ENCODE peak calls at places on chromosomes 3 and 15, in four cellular contexts. One of them, this sample, is unnamed.

GRCh38 chr3:114674041-114674440 is 380.2 kb downstream of the TIGIT start:
- DNase-seq in H7: no peak
- DNase-seq in neuronal stem cell: no peak
- DNase-seq in GM23338: no peak
- DNase-seq in this sample: peak

GRCh38 chr3:186473166-186473565 is 71.0 kb downstream of the CRYGS start:
- DNase-seq in GM23338: no peak
- DNase-seq in neuronal stem cell: no peak
- DNase-seq in H7: no peak
- DNase-seq in this sample: no peak

GRCh38 chr3:126491221-126492013 is 15.7 kb upstream of the ZXDC start:
- DNase-seq in GM23338: no peak
- DNase-seq in H7: no peak
- DNase-seq in neuronal stem cell: no peak
- DNase-seq in this sample: no peak

GRCh38 chr15:93495799-93496637 is 407.0 kb upstream of the RGMA start:
- DNase-seq in GM23338: peak
- DNase-seq in H7: peak
- DNase-seq in neuronal stem cell: no peak
- DNase-seq in this sample: no peak

GRCh38 chr3:13106308-13106970 is 33.2 kb upstream of the IQSEC1 start:
- DNase-seq in neuronal stem cell: no peak
- DNase-seq in GM23338: no peak
- DNase-seq in H7: no peak
- DNase-seq in this sample: peak

GRCh38 chr3:172268896-172269295 is 179.4 kb downstream of the GHSR start:
- DNase-seq in H7: no peak
- DNase-seq in GM23338: no peak
- DNase-seq in neuronal stem cell: no peak
- DNase-seq in this sample: no peak

GRCh38 chr15:58875343-58875742 is 58.1 kb downstream of the SLTM start:
- DNase-seq in H7: no peak
- DNase-seq in neuronal stem cell: no peak
- DNase-seq in GM23338: no peak
- DNase-seq in this sample: no peak

GRCh38 chr15:89361451-89362202 is 27.0 kb upstream of the POLG start:
- DNase-seq in GM23338: peak
- DNase-seq in H7: peak
- DNase-seq in neuronal stem cell: peak
- DNase-seq in this sample: no peak

GRCh38 chr3:106371605-106372292 is 502.9 kb upstream of the CBLB start:
- DNase-seq in neuronal stem cell: no peak
- DNase-seq in GM23338: no peak
- DNase-seq in H7: no peak
- DNase-seq in this sample: no peak

GRCh38 chr15:36232491-36232890 is 346.9 kb upstream of the CDIN1 start:
- DNase-seq in neuronal stem cell: no peak
- DNase-seq in H7: peak
- DNase-seq in GM23338: peak
- DNase-seq in this sample: no peak

GRCh38 chr15:90419202-90419601 is 31.2 kb downstream of the IQGAP1 start:
- DNase-seq in H7: no peak
- DNase-seq in neuronal stem cell: no peak
- DNase-seq in GM23338: no peak
- DNase-seq in this sample: no peak

GRCh38 chr3:32105291-32106131 is 909 bp upstream of the GPD1L start:
- DNase-seq in H7: no peak
- DNase-seq in GM23338: no peak
- DNase-seq in neuronal stem cell: no peak
- DNase-seq in this sample: no peak

GRCh38 chr15:99135194-99135593 is 30.3 kb downstream of the SYNM start:
- DNase-seq in GM23338: no peak
- DNase-seq in neuronal stem cell: no peak
- DNase-seq in H7: no peak
- DNase-seq in this sample: no peak

GRCh38 chr3:161599702-161600101 is 103.1 kb downstream of the OTOL1 start:
- DNase-seq in neuronal stem cell: no peak
- DNase-seq in GM23338: no peak
- DNase-seq in H7: no peak
- DNase-seq in this sample: no peak

GRCh38 chr3:196697270-196697669 is 14.8 kb downstream of the CEP19 start:
- DNase-seq in neuronal stem cell: no peak
- DNase-seq in H7: no peak
- DNase-seq in GM23338: no peak
- DNase-seq in this sample: no peak

GRCh38 chr15:63013052-63013808 is 29.3 kb upstream of the TPM1 start:
- DNase-seq in GM23338: no peak
- DNase-seq in H7: no peak
- DNase-seq in neuronal stem cell: no peak
- DNase-seq in this sample: peak

GRCh38 chr3:30873667-30874066 is 20.8 kb downstream of the GADL1 start:
- DNase-seq in GM23338: no peak
- DNase-seq in neuronal stem cell: no peak
- DNase-seq in H7: no peak
- DNase-seq in this sample: no peak

GRCh38 chr3:118128886-118129285 is 905.8 kb downstream of the IGSF11 start:
- DNase-seq in GM23338: no peak
- DNase-seq in neuronal stem cell: no peak
- DNase-seq in H7: no peak
- DNase-seq in this sample: no peak

GRCh38 chr3:131795382-131796085 is 239.3 kb downstream of the CPNE4 start:
- DNase-seq in GM23338: no peak
- DNase-seq in H7: no peak
- DNase-seq in neuronal stem cell: no peak
- DNase-seq in this sample: no peak

GRCh38 chr3:120767106-120767505 is 24.6 kb downstream of the GTF2E1 start:
- DNase-seq in H7: no peak
- DNase-seq in neuronal stem cell: no peak
- DNase-seq in GM23338: no peak
- DNase-seq in this sample: no peak
- H3K4me3 ChIP-seq in H7: no peak
- H3K4me3 ChIP-seq in neuronal stem cell: no peak
- H3K4me3 ChIP-seq in GM23338: no peak
- H3K4me3 ChIP-seq in this sample: no peak

DNA sequence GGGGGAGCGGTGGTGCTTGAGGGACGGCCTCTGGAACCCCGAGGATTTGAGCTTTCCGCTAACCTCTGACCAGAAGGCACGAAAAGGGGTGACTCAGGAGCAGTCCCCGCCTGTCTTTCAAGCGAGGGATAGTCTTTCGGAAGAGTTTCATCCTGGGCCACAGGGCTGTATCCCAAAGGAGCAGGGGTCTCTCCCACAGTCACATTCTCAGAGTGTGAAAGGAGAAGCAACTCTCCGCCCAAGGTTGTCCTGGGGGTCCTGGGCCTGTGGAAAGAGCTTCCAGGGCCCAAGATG is 1.4 kb upstream of the DUSP7 start:
- DNase-seq in GM23338: no peak
- DNase-seq in neuronal stem cell: no peak
- DNase-seq in H7: no peak
- DNase-seq in this sample: no peak
- H3K4me3 ChIP-seq in GM23338: peak
- H3K4me3 ChIP-seq in neuronal stem cell: peak
- H3K4me3 ChIP-seq in H7: peak
- H3K4me3 ChIP-seq in this sample: peak

DNA sequence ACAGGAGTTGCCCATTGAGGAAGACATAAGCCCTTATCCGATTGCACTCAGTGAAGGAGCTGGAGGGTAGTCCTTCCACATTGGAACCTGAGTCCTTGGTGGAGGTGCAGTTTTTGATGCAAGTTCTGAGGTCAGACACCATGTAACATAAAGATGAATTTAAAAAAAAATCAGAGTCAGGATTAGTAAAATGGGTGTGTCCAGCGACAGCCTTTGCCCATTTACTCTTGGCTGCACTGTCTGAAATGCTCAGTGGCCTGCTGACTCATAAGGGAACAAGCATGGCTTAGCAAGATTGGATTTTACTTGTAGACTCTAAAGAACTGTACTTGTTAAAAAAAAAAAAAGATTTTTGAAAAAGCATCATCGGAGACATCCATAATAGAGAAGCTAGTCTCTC is 241.1 kb upstream of the TOPAZ1 start:
- DNase-seq in GM23338: no peak
- DNase-seq in H7: no peak
- DNase-seq in neuronal stem cell: no peak
- DNase-seq in this sample: no peak
- H3K4me3 ChIP-seq in GM23338: no peak
- H3K4me3 ChIP-seq in H7: no peak
- H3K4me3 ChIP-seq in neuronal stem cell: no peak
- H3K4me3 ChIP-seq in this sample: peak

GRCh38 chr15:74365619-74366445 is 1.6 kb downstream of the CYP11A1 start:
- DNase-seq in H7: peak
- DNase-seq in neuronal stem cell: peak
- DNase-seq in GM23338: peak
- DNase-seq in this sample: no peak
- H3K4me3 ChIP-seq in H7: peak
- H3K4me3 ChIP-seq in neuronal stem cell: peak
- H3K4me3 ChIP-seq in GM23338: peak
- H3K4me3 ChIP-seq in this sample: peak

DNA sequence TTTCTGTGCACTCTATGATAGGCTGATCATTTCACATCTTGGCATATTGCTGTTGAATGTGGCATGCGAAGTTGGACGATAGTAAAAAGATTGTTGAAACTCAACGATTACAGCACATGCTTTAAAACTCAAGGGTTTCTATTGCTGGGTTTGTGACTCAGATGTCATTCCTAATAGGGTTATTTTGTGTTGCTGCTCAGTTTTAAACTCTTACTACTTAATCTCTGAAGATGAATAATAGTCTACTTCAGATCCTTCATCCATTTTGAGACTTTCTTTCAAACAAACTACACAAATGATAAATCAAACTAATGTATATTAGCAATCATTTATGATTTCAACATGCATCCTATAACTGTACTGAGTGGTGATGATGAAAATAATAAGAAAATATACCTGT is 71.3 kb upstream of the MBNL1 start:
- DNase-seq in neuronal stem cell: no peak
- DNase-seq in GM23338: no peak
- DNase-seq in H7: no peak
- DNase-seq in this sample: no peak
- H3K4me3 ChIP-seq in neuronal stem cell: no peak
- H3K4me3 ChIP-seq in GM23338: no peak
- H3K4me3 ChIP-seq in H7: no peak
- H3K4me3 ChIP-seq in this sample: no peak

This sample was measured in kidney epithelial cell.